ENCODE peak calls at places on chromosomes 1 and 21, in six cellular contexts. I is HCT116, E is GM12878, H is Panc1, V is right lobe of liver, T is PC-9. U is an unnamed sample.

GRCh38 chr1:51385776-51386175 is 55.4 kb upstream of the TTC39A start:
- DNase-seq in I (no peak), H (no peak), E (no peak), T (no peak), V (no peak), U (no peak)

GRCh38 chr1:240073097-240073496 is 18.6 kb upstream of the FMN2 start:
- DNase-seq in E (no peak), V (no peak), H (no peak), I (no peak), T (no peak), U (no peak)

GRCh38 chr1:38292969-38293368 is 246.4 kb upstream of the POU3F1 start:
- DNase-seq in H (no peak), T (no peak), V (no peak), E (no peak), I (no peak), U (no peak)

GRCh38 chr1:230543085-230543484 is 99.2 kb upstream of the COG2 start:
- DNase-seq in V (no peak), T (no peak), I (no peak), H (no peak), E (no peak), U (no peak)

GRCh38 chr1:228445867-228446584 is 29.4 kb upstream of the TRIM17 start:
- DNase-seq in T (peak; percentile 18), I (no peak), H (no peak), E (no peak), V (no peak), U (peak; percentile 53)

GRCh38 chr1:153565529-153566374 is at the start of gene S100A2:
- DNase-seq in T (peak; percentile 65), H (peak; percentile 85), I (peak; percentile 92), V (peak; percentile 43), E (peak; percentile 39), U (no peak)

GRCh38 chr1:50651476-50652263 is 228.4 kb upstream of the DMRTA2 start:
- DNase-seq in E (no peak), V (no peak), I (no peak), T (no peak), H (no peak), U (no peak)

GRCh38 chr1:211677659-211678058 is 2.2 kb upstream of the NEK2 start:
- DNase-seq in E (no peak), T (no peak), I (no peak), H (no peak), V (no peak), U (no peak)

GRCh38 chr1:111990878-111991760 is 1.7 kb upstream of the KCND3 start:
- DNase-seq in V (peak; percentile 88), I (peak; percentile 54), E (no peak), T (peak; percentile 4), H (no peak), U (no peak)

GRCh38 chr1:9200441-9200840 is 34.1 kb upstream of the H6PD start:
- DNase-seq in V (no peak), E (no peak), I (no peak), T (no peak), H (no peak), U (no peak)

GRCh38 chr21:41678016-41678935 is 88.6 kb downstream of the RIPK4 start:
- DNase-seq in I (peak; percentile 24), E (no peak), V (peak; percentile 47), H (peak; percentile 59), T (peak; percentile 79), U (no peak)

GRCh38 chr1:156126043-156126700 is 11.7 kb downstream of the LMNA start:
- DNase-seq in I (peak; percentile 91), V (peak; percentile 79), T (peak; percentile 98), H (no peak), E (no peak), U (peak; percentile 57)

GRCh38 chr1:39566441-39567137 is 10.0 kb downstream of the PABPC4 start:
- DNase-seq in T (no peak), E (no peak), H (no peak), V (peak; percentile 73), I (no peak), U (no peak)

GRCh38 chr1:116365353-116365780 is 7.7 kb upstream of the ATP1A1 start:
- DNase-seq in H (no peak), T (no peak), E (no peak), I (no peak), V (no peak), U (no peak)

GRCh38 chr1:77687519-77687906 is 5.1 kb upstream of the ZZZ3 start:
- DNase-seq in I (peak; percentile 13), H (no peak), T (no peak), V (peak; percentile 26), E (no peak), U (no peak)

GRCh38 chr1:47572731-47573505 is 135.1 kb downstream of the FOXD2 start:
- DNase-seq in E (no peak), V (no peak), H (no peak), T (no peak), I (no peak), U (no peak)
- H3K27ac ChIP-seq in E (no peak overlapping the region), V (no peak overlapping the region), H (no peak overlapping the region), T (no peak overlapping the region), I (no peak overlapping the region), U (no peak overlapping the region)

DNA sequence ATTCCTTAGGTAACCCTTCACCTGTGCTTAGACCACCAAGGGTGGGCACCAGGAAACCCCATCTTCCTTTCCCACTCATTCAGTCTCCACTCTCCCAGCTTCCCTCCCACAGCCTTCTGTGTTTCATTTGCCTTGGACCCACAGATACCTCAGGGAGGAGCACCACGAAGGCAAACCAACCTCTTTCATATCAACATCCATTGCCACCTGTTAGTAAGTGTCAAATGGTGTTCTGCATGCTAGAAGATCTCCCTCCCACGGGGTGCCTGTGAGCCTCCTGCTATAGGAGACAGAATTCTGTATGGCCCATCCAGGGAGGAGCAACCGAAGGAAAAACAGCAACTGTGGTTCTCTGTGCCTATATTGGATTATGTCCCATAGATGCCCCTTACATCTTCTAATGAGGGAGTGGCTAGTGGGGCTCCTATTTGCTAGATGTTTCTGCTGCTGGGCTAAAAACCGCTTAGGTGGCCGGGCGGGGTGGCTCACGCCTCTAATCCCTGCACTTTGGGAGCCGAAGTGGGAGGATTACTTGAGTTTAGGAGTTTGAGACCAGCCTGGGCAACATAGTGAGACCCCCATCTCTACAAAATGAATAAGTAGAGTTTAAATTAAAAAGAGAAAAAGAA is 25.6 kb upstream of the SCCPDH start:
- DNase-seq in V (no peak), E (no peak), I (no peak), T (no peak), H (no peak), U (no peak)
- H3K4me3 ChIP-seq in V (peak overlapping the region; percentile 45), E (peak overlapping the region; percentile 13), I (no peak overlapping the region), T (peak overlapping the region; percentile 20), H (peak overlapping the region; percentile 41), U (no peak overlapping the region)

DNA sequence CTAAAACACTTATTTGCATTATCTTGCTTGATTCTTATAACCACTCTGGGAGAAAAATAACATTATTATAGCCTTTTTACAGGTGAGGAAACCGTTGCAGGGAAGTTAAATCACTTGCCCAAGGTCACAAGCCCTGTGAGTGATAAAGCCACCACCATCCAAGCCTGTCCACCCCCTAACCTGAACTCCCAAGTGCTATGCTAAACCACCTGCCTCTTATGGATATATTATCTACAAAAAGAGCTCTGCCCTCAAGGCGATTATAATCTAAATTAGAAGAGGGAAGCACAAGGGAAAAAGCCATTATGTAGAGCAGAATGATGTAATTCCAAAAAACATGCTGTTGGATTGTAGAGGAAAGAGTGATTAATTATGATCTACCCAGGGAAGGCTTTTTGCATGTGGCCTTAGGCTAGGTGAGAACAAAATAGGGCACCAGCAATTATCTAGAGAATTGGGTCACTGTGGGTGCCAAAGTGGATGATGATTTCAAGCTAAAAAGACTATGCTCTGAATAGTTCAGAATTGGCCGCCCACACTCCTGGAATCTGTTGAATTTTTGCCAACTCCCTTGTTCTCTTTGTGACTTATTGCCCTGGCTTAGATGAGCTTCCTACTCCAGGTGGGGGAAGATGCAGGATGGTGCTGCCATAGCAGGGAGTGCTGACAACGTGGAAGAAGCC is 205.3 kb downstream of the FGGY start:
- DNase-seq in T (no peak), V (no peak), E (no peak), I (no peak), H (no peak), U (no peak)
- H3K4me1 ChIP-seq in T (peaks cover 45% of the 10 kb centered on the region), V (peaks cover 28% of the 10 kb centered on the region), E (no peaks in the 10 kb centered on the region), I (peaks cover 11% of the 10 kb centered on the region), H (no peaks in the 10 kb centered on the region), U (no peaks in the 10 kb centered on the region)

GRCh38 chr1:80632284-80632683 is 1168.5 kb upstream of the ADGRL2 start:
- DNase-seq in E (no peak), V (no peak), I (no peak), H (no peak), T (no peak), U (no peak)
- H3K27ac ChIP-seq in E (no peak overlapping the region), V (no peak overlapping the region), I (no peak overlapping the region), H (no peak overlapping the region), T (no peak overlapping the region), U (no peak overlapping the region)